ENCODE peak calls at places on chromosomes 7 and 10, in seven cellular contexts. One of them, this sample, is unnamed.

GRCh38 chr7:134513169-134513752 is 14.1 kb upstream of the AKR1B10 start:
- DNase-seq in HCT116: no peak
- DNase-seq in HepG2: peak; percentile 27
- DNase-seq in SK-N-SH: peak; percentile 60
- DNase-seq in GM12878: peak; percentile 8
- DNase-seq in K562: peak; percentile 58
- DNase-seq in H1: peak; percentile 13
- DNase-seq in this sample: peak; percentile 14

GRCh38 chr10:118483496-118483895 is 112.0 kb downstream of the PRLHR start:
- DNase-seq in HCT116: no peak
- DNase-seq in HepG2: no peak
- DNase-seq in SK-N-SH: no peak
- DNase-seq in GM12878: no peak
- DNase-seq in K562: peak; percentile 52
- DNase-seq in H1: no peak
- DNase-seq in this sample: no peak

GRCh38 chr7:115827305-115828045 is 203.1 kb downstream of the TFEC start:
- DNase-seq in HCT116: no peak
- DNase-seq in HepG2: no peak
- DNase-seq in SK-N-SH: no peak
- DNase-seq in GM12878: no peak
- DNase-seq in K562: no peak
- DNase-seq in H1: no peak
- DNase-seq in this sample: no peak

GRCh38 chr7:71237945-71238344 is 106.0 kb downstream of the GALNT17 start:
- DNase-seq in HCT116: no peak
- DNase-seq in HepG2: no peak
- DNase-seq in SK-N-SH: no peak
- DNase-seq in GM12878: no peak
- DNase-seq in K562: no peak
- DNase-seq in H1: no peak
- DNase-seq in this sample: peak; percentile 76

GRCh38 chr7:73893342-73894101 is 32.6 kb downstream of the TMEM270 start:
- DNase-seq in HCT116: no peak
- DNase-seq in HepG2: no peak
- DNase-seq in SK-N-SH: no peak
- DNase-seq in GM12878: no peak
- DNase-seq in K562: no peak
- DNase-seq in H1: no peak
- DNase-seq in this sample: no peak

GRCh38 chr10:43114743-43115611 is 23.3 kb upstream of the CSGALNACT2 start:
- DNase-seq in HCT116: no peak
- DNase-seq in HepG2: no peak
- DNase-seq in SK-N-SH: no peak
- DNase-seq in GM12878: no peak
- DNase-seq in K562: no peak
- DNase-seq in H1: no peak
- DNase-seq in this sample: no peak

GRCh38 chr7:99949645-99950228 is 20.3 kb upstream of the GJC3 start:
- DNase-seq in HCT116: no peak
- DNase-seq in HepG2: peak; percentile 21
- DNase-seq in SK-N-SH: no peak
- DNase-seq in GM12878: no peak
- DNase-seq in K562: peak; percentile 17
- DNase-seq in H1: no peak
- DNase-seq in this sample: peak; percentile 63

GRCh38 chr7:17939111-17939669 is 1.1 kb downstream of the SNX13 start:
- DNase-seq in HCT116: no peak
- DNase-seq in HepG2: peak; percentile 16
- DNase-seq in SK-N-SH: no peak
- DNase-seq in GM12878: no peak
- DNase-seq in K562: peak; percentile 20
- DNase-seq in H1: no peak
- DNase-seq in this sample: peak; percentile 11

GRCh38 chr10:130491011-130491697 is 355.0 kb downstream of the GLRX3 start:
- DNase-seq in HCT116: no peak
- DNase-seq in HepG2: no peak
- DNase-seq in SK-N-SH: no peak
- DNase-seq in GM12878: no peak
- DNase-seq in K562: no peak
- DNase-seq in H1: no peak
- DNase-seq in this sample: no peak

GRCh38 chr10:63227207-63227895 is 94.2 kb downstream of the NRBF2 start:
- DNase-seq in HCT116: peak; percentile 12
- DNase-seq in HepG2: no peak
- DNase-seq in SK-N-SH: no peak
- DNase-seq in GM12878: no peak
- DNase-seq in K562: no peak
- DNase-seq in H1: no peak
- DNase-seq in this sample: no peak

GRCh38 chr10:32377458-32378370 is 30.8 kb upstream of the EPC1 start:
- DNase-seq in HCT116: peak; percentile 10
- DNase-seq in HepG2: peak; percentile 37
- DNase-seq in SK-N-SH: peak; percentile 37
- DNase-seq in GM12878: no peak
- DNase-seq in K562: peak; percentile 65
- DNase-seq in H1: no peak
- DNase-seq in this sample: no peak

GRCh38 chr7:116315803-116316202 is 105.5 kb downstream of the TES start:
- DNase-seq in HCT116: no peak
- DNase-seq in HepG2: no peak
- DNase-seq in SK-N-SH: no peak
- DNase-seq in GM12878: no peak
- DNase-seq in K562: no peak
- DNase-seq in H1: no peak
- DNase-seq in this sample: no peak

GRCh38 chr10:123274513-123275182 is 120.4 kb downstream of the BUB3 start:
- DNase-seq in HCT116: no peak
- DNase-seq in HepG2: no peak
- DNase-seq in SK-N-SH: no peak
- DNase-seq in GM12878: no peak
- DNase-seq in K562: no peak
- DNase-seq in H1: no peak
- DNase-seq in this sample: no peak

GRCh38 chr10:35447693-35448407 is 111.5 kb downstream of the CCNY start:
- DNase-seq in HCT116: peak; percentile 10
- DNase-seq in HepG2: peak; percentile 86
- DNase-seq in SK-N-SH: peak; percentile 40
- DNase-seq in GM12878: no peak
- DNase-seq in K562: peak; percentile 51
- DNase-seq in H1: peak; percentile 15
- DNase-seq in this sample: peak; percentile 75

GRCh38 chr10:119346063-119346835 is 138.9 kb downstream of the GRK5 start:
- DNase-seq in HCT116: no peak
- DNase-seq in HepG2: no peak
- DNase-seq in SK-N-SH: peak; percentile 74
- DNase-seq in GM12878: no peak
- DNase-seq in K562: no peak
- DNase-seq in H1: no peak
- DNase-seq in this sample: no peak

GRCh38 chr10:73910764-73911552 is at the start of gene PLAU:
- DNase-seq in HCT116: no peak
- DNase-seq in HepG2: no peak
- DNase-seq in SK-N-SH: peak; percentile 86
- DNase-seq in GM12878: no peak
- DNase-seq in K562: peak; percentile 67
- DNase-seq in H1: no peak
- DNase-seq in this sample: no peak

GRCh38 chr7:94303736-94304135 is 91.0 kb upstream of the COL1A2 start:
- DNase-seq in HCT116: no peak
- DNase-seq in HepG2: no peak
- DNase-seq in SK-N-SH: no peak
- DNase-seq in GM12878: no peak
- DNase-seq in K562: peak; percentile 20
- DNase-seq in H1: no peak
- DNase-seq in this sample: no peak

GRCh38 chr10:73261362-73261995 is 9.0 kb upstream of the MRPS16 start:
- DNase-seq in HCT116: no peak
- DNase-seq in HepG2: no peak
- DNase-seq in SK-N-SH: no peak
- DNase-seq in GM12878: no peak
- DNase-seq in K562: no peak
- DNase-seq in H1: no peak
- DNase-seq in this sample: no peak

GRCh38 chr7:45976485-45976856 is 55.4 kb upstream of the IGFBP3 start:
- DNase-seq in HCT116: no peak
- DNase-seq in HepG2: no peak
- DNase-seq in SK-N-SH: no peak
- DNase-seq in GM12878: no peak
- DNase-seq in K562: no peak
- DNase-seq in H1: no peak
- DNase-seq in this sample: no peak

GRCh38 chr7:93194368-93194767 is 31.9 kb downstream of the HEPACAM2 start:
- DNase-seq in HCT116: no peak
- DNase-seq in HepG2: peak; percentile 3
- DNase-seq in SK-N-SH: no peak
- DNase-seq in GM12878: no peak
- DNase-seq in K562: no peak
- DNase-seq in H1: no peak
- DNase-seq in this sample: no peak

GRCh38 chr7:7157177-7157886 is 25.0 kb upstream of the C1GALT1 start:
- DNase-seq in HCT116: no peak
- DNase-seq in HepG2: no peak
- DNase-seq in SK-N-SH: no peak
- DNase-seq in GM12878: peak; percentile 45
- DNase-seq in K562: no peak
- DNase-seq in H1: no peak
- DNase-seq in this sample: no peak
- TF ChIP-seq JUND in HCT116: no peak
- TF ChIP-seq JUND in HepG2: no peak
- TF ChIP-seq JUND in SK-N-SH: no peak
- TF ChIP-seq JUND in GM12878: no peak
- TF ChIP-seq JUND in K562: no peak
- TF ChIP-seq JUND in H1: no peak
- TF ChIP-seq JUND in this sample: no peak

GRCh38 chr7:30764030-30764991 is 6.9 kb upstream of the MINDY4 start:
- DNase-seq in HCT116: no peak
- DNase-seq in HepG2: no peak
- DNase-seq in SK-N-SH: no peak
- DNase-seq in GM12878: peak; percentile 25
- DNase-seq in K562: no peak
- DNase-seq in H1: no peak
- DNase-seq in this sample: no peak

GRCh38 chr7:30757343-30757695 is 5.4 kb downstream of the INMT start:
- DNase-seq in HCT116: no peak
- DNase-seq in HepG2: no peak
- DNase-seq in SK-N-SH: no peak
- DNase-seq in GM12878: no peak
- DNase-seq in K562: no peak
- DNase-seq in H1: no peak
- DNase-seq in this sample: no peak

GRCh38 chr7:30760514-30761213 is 8.7 kb downstream of the INMT start:
- DNase-seq in HCT116: no peak
- DNase-seq in HepG2: no peak
- DNase-seq in SK-N-SH: no peak
- DNase-seq in GM12878: no peak
- DNase-seq in K562: no peak
- DNase-seq in H1: no peak
- DNase-seq in this sample: no peak

GRCh38 chr7:30765359-30765758 is 5.9 kb upstream of the MINDY4 start:
- DNase-seq in HCT116: no peak
- DNase-seq in HepG2: no peak
- DNase-seq in SK-N-SH: no peak
- DNase-seq in GM12878: no peak
- DNase-seq in K562: no peak
- DNase-seq in H1: no peak
- DNase-seq in this sample: no peak

DNA sequence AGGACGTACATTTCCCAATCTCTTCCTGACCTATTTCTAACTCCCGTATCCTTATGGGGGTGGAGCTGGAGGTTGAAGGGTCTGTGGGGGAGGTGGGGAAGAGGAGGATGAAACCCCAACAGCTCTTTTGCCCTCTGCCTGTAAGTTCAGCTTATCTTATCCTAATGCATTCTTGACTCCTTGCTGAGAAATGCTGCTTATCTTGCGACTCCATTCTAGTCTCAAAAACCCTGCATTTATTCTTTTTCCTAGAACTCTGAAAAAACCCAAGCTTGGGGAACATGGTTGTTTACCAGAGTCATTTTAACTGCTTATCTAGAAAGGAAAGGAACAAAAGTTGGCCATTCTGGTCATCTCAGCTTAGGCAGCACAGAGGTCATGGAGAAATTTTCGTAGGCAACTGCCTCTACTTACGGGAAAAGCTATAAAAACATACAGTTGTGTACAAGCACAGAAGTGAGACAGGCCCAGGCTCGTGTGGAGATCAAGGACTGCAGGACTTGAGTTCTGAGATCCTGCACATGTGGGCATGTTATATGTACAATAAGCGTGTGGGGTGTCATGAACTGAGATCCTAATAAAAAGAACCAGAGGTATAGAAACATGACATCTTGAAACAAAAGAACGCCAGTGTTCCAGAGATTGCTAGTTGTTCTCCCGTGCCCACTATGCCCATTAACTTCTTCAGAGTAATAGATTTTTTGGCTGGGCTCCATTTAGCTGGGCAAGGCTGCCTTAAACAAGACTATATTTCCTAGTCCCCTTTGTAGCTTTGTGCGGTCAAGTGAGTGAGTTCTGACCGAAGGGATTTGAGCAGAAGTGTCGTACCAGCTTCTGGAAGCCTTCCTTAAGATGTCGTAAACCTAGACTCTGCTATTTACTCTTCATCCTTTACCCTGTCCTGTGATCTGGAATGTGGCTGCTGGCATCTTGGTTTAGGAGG is 9.6 kb downstream of the INMT start:
- DNase-seq in HCT116: no peak
- DNase-seq in HepG2: no peak
- DNase-seq in SK-N-SH: no peak
- DNase-seq in GM12878: no peak
- DNase-seq in K562: peak; percentile 97
- DNase-seq in H1: no peak
- DNase-seq in this sample: no peak
- TF ChIP-seq JUND in HCT116: no peak
- TF ChIP-seq JUND in HepG2: no peak
- TF ChIP-seq JUND in SK-N-SH: no peak
- TF ChIP-seq JUND in GM12878: no peak
- TF ChIP-seq JUND in K562: peak; percentile 83
- TF ChIP-seq JUND in H1: no peak
- TF ChIP-seq JUND in this sample: no peak

GRCh38 chr10:26931223-26931622 is 70.5 kb upstream of the ABI1 start:
- DNase-seq in HCT116: no peak
- DNase-seq in HepG2: peak; percentile 45
- DNase-seq in SK-N-SH: no peak
- DNase-seq in GM12878: no peak
- DNase-seq in K562: peak; percentile 31
- DNase-seq in H1: no peak
- DNase-seq in this sample: no peak
- TF ChIP-seq JUND in HCT116: no peak
- TF ChIP-seq JUND in HepG2: no peak
- TF ChIP-seq JUND in SK-N-SH: no peak
- TF ChIP-seq JUND in GM12878: no peak
- TF ChIP-seq JUND in K562: no peak
- TF ChIP-seq JUND in H1: no peak
- TF ChIP-seq JUND in this sample: no peak

DNA sequence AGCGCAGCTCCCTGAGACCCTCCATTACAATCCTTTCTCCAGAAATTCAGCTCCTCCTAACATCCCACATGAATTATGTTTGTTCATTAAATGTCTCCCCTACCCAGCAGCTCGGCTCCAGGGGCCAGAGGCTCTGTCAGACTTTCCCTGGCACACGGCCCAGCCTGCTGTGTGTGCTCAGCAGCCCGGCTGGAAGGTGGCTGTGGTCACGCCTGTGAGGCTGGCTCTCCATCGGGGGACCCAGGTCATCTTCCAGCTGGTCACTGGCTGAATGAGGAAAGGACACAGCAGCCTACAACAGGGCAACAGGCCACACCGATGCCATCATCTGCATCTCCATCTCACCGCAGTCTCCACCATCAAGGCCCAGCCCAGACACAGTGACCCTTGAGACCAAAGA is 219.8 kb downstream of the MAD1L1 start:
- DNase-seq in HCT116: no peak
- DNase-seq in HepG2: no peak
- DNase-seq in SK-N-SH: peak; percentile 98
- DNase-seq in GM12878: no peak
- DNase-seq in K562: no peak
- DNase-seq in H1: no peak
- DNase-seq in this sample: no peak
- TF ChIP-seq JUND in HCT116: no peak
- TF ChIP-seq JUND in HepG2: no peak
- TF ChIP-seq JUND in SK-N-SH: no peak
- TF ChIP-seq JUND in GM12878: no peak
- TF ChIP-seq JUND in K562: no peak
- TF ChIP-seq JUND in H1: no peak
- TF ChIP-seq JUND in this sample: no peak

This sample was measured in T47D.